ENCODE peak calls at places on chromosomes 4 and X, in five cellular contexts. D is endothelial cell of umbilical vein, X is heart left ventricle, W is Peyer's patch, N is tibial nerve. O is an unnamed sample. For H3K4me1, the result is how much of the 10 kb centered on the place peaks cover.

GRCh38 chrX:150517303-150517896 is 51.0 kb upstream of the MTM1 start:
- DNase-seq in D (no peak), X (no peak), W (no peak), N (no peak), O (no peak)

GRCh38 chr4:186685744-186686143 is 37.9 kb downstream of the FAT1 start:
- DNase-seq in D (no peak), X (no peak), W (no peak), N (no peak), O (no peak)

GRCh38 chr4:145907363-145907762 is 31.3 kb downstream of the ZNF827 start:
- DNase-seq in D (peak), X (no peak), W (no peak), N (no peak), O (no peak)

GRCh38 chrX:13533726-13534125 is 35.7 kb upstream of the EGFL6 start:
- DNase-seq in D (no peak), X (no peak), W (no peak), N (no peak), O (no peak)

GRCh38 chr4:125049711-125050110 is 265.0 kb upstream of the FAT4 start:
- DNase-seq in D (no peak), X (no peak), W (no peak), N (no peak), O (no peak)

GRCh38 chr4:25795566-25796454 is 67.0 kb downstream of the SEL1L3 start:
- DNase-seq in D (no peak), X (no peak), W (no peak), N (no peak), O (no peak)

GRCh38 chr4:182155806-182156205 is 87.4 kb upstream of the TENM3 start:
- DNase-seq in D (no peak), X (no peak), W (no peak), N (no peak), O (no peak)

GRCh38 chrX:133369065-133369464 is 46.2 kb downstream of the GPC4 start:
- DNase-seq in D (no peak), X (no peak), W (no peak), N (no peak), O (no peak)

GRCh38 chr4:25209702-25210101 is 24.1 kb upstream of the PI4K2B start:
- DNase-seq in D (no peak), X (no peak), W (no peak), N (no peak), O (no peak)

GRCh38 chr4:1706358-1706757 is 5.8 kb downstream of the SLBP start:
- DNase-seq in D (no peak), X (no peak), W (no peak), N (no peak), O (no peak)

GRCh38 chr4:23085249-23085568 is 392.5 kb downstream of the GBA3 start:
- DNase-seq in D (no peak), X (no peak), W (no peak), N (no peak), O (no peak)

GRCh38 chr4:103050736-103051436 is 25.7 kb downstream of the SLC9B2 start:
- DNase-seq in D (no peak), X (no peak), W (no peak), N (no peak), O (no peak)

GRCh38 chrX:72475952-72476668 is 96.5 kb downstream of the HDAC8 start:
- DNase-seq in D (no peak), X (no peak), W (no peak), N (no peak), O (no peak)

GRCh38 chr4:13641084-13641483 is 13.6 kb upstream of the BOD1L1 start:
- DNase-seq in D (no peak), X (no peak), W (no peak), N (no peak), O (no peak)

GRCh38 chr4:32117696-32118095 is 1397.5 kb downstream of the PCDH7 start:
- DNase-seq in D (no peak), X (no peak), W (no peak), N (no peak), O (no peak)

GRCh38 chr4:48022192-48022799 is 5.7 kb downstream of the NIPAL1 start:
- DNase-seq in D (no peak), X (no peak), W (no peak), N (no peak), O (no peak)

GRCh38 chr4:84547211-84547610 is 35.7 kb upstream of the CDS1 start:
- DNase-seq in D (no peak), X (no peak), W (no peak), N (no peak), O (no peak)

GRCh38 chr4:82005153-82005552 is 368.6 kb downstream of the HNRNPD start:
- DNase-seq in D (peak), X (no peak), W (no peak), N (no peak), O (no peak)

GRCh38 chr4:89957527-89957926 is 62.9 kb downstream of the MMRN1 start:
- DNase-seq in D (no peak), X (no peak), W (no peak), N (no peak), O (no peak)

GRCh38 chr4:121658125-121658524 is 38.7 kb downstream of the ANXA5 start:
- DNase-seq in D (no peak), X (no peak), W (no peak), N (no peak), O (no peak)

GRCh38 chr4:145882594-145882993 is 56.0 kb downstream of the ZNF827 start:
- DNase-seq in D (no peak), X (no peak), W (no peak), N (no peak), O (no peak)

GRCh38 chrX:113400193-113400704 is 559.6 kb upstream of the AMOT start:
- DNase-seq in D (peak), X (no peak), W (no peak), N (no peak), O (no peak)

GRCh38 chrX:3549442-3549875 is 164.0 kb downstream of the PRKX start:
- DNase-seq in D (no peak), X (no peak), W (no peak), N (peak), O (no peak)

GRCh38 chr4:100168521-100168920 is 21.7 kb downstream of the DDIT4L start:
- DNase-seq in D (no peak), X (no peak), W (no peak), N (no peak), O (no peak)

GRCh38 chr4:40482985-40483647 is 146.5 kb downstream of the RBM47 start:
- DNase-seq in D (no peak), X (no peak), W (no peak), N (no peak), O (no peak)

GRCh38 chr4:140028676-140029407 is 125.1 kb downstream of the MAML3 start:
- DNase-seq in D (no peak), X (no peak), W (no peak), N (no peak), O (no peak)

GRCh38 chr4:111943796-111944203 is 201.5 kb upstream of the FAM241A start:
- DNase-seq in D (peak), X (no peak), W (peak), N (no peak), O (no peak)

GRCh38 chr4:147833741-147834140 is 101.9 kb downstream of the ARHGAP10 start:
- DNase-seq in D (no peak), X (no peak), W (no peak), N (no peak), O (no peak)

GRCh38 chr4:189445613-189446012 is 495.1 kb upstream of the FRG1 start:
- DNase-seq in D (no peak), X (no peak), W (no peak), N (no peak), O (no peak)

GRCh38 chrX:143788265-143788664 is 67.7 kb upstream of the SPANXN2 start:
- DNase-seq in D (no peak), X (no peak), W (no peak), N (no peak), O (no peak)

GRCh38 chrX:41923925-41924693 is 755 bp upstream of the CASK start:
- DNase-seq in D (peak), X (no peak), W (peak), N (peak), O (no peak)

GRCh38 chr4:77240469-77241066 is 83.6 kb downstream of the CCNG2 start:
- DNase-seq in D (peak), X (peak), W (peak), N (peak), O (peak)

DNA sequence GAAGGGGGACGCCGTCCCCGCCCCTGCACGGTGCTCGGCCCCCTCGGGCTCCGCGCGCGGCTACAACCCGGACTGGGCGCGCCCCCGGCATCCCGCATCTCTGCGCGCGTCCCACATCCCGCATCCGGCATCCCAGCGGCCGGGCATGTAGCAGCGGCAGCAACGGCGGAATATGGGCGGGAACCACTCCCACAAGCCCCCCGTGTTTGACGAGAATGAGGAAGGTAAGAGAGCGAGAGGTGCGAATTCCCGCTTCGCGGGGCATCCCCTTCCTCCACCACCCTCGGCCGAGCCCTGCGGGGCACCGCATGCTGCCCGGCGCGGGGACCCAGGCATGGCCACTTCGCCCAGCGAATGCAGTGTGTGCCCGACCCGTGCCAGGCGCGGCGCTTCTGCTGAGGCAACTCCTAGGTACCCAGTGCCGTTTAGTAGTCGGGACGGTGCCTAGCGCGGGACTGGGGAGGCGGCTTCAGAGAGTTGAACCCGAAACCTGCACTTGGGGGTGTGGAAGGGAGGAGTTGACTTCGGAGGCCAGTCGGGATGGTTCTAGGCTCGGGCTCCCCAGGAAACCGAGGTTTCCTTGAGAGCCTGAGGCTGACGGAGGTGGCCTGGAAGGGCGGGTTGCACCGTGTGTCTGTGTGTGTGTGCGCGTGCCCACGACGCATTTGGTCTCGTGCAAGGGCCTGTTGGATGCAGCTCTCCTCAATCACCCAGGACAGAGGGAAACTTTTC is 578 bp downstream of the STK32B start:
- DNase-seq in D (peak), X (peak), W (no peak), N (no peak), O (no peak)
- H3K4me3 ChIP-seq in D (peak), X (peak), W (peak), N (peak), O (no peak)

GRCh38 chr4:168874083-168874482 is 136.0 kb downstream of the CBR4 start:
- DNase-seq in D (no peak), X (no peak), W (no peak), N (no peak), O (no peak)
- H3K4me1 ChIP-seq in D (under half), X (under half), W (under half), N (under half), O (under half)

GRCh38 chrX:107507093-107507743 is 57.8 kb downstream of the FRMPD3 start:
- DNase-seq in D (no peak), X (no peak), W (no peak), N (no peak), O (no peak)
- H3K4me3 ChIP-seq in D (no peak), X (no peak), W (no peak), N (no peak), O (no peak)

DNA sequence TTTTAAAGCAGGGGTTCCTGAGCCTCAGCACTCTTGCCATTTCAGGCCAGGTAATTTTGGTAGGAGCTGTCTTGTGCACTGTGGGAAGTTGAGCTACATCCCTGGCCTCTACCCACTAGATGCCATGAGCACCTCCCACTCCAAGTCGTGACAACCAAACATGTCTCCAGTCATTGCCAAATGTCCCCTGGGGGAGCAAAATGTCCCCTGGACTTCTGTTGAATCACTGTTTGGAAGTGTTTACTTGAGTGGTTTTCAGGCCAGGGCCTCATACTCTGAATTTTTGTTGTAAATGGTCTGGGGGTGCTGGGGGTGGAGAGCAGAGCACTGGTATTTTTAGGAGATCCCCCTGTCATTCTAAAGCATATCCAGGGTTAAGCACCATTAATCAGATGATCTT is 3.2 kb downstream of the PDK3 start:
- DNase-seq in D (no peak), X (no peak), W (no peak), N (no peak), O (no peak)
- H3K4me1 ChIP-seq in D (under half), X (under half), W (under half), N (under half), O (under half)

GRCh38 chrX:17590892-17591740 is 146.2 kb upstream of the SCML1 start:
- DNase-seq in D (peak), X (peak), W (peak), N (peak), O (no peak)
- H3K4me3 ChIP-seq in D (no peak), X (no peak), W (no peak), N (no peak), O (no peak)

DNA sequence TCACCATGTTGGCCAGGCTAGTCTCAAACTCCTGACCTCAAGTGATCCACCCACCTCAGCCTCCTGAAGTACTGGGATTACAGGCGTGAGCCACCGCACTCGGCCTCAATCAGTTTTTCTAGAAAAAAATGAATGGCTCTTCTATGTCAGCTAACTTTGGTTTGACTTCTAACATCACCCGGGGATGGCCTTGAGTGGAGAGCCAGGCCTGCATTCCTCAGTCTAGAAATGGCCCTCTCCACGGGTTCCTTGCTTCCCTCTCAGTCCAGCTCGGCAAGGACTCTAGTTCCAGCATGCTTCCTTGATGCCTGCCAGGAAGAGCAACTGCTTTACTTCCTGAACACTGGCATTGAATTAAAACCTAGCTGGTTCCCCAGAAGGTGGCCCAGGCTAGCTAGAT is 39.0 kb downstream of the SLC25A5 start:
- DNase-seq in D (no peak), X (no peak), W (no peak), N (no peak), O (no peak)
- H3K4me1 ChIP-seq in D (under half), X (under half), W (under half), N (under half), O (under half)